ENCODE peak calls at places on chromosome 21, in seven cellular contexts. F is lower leg skin; G is A172; M is NCI-H1694; V is fibroblast of gingiva; Y is endodermal cell; D is activated CD8-positive, alpha-beta T cell treated with anti-CD3 and anti-CD28 coated beads for 36 hours. N is an unnamed sample.

GRCh38 chr21:29300547-29301138 is 1.9 kb downstream of the BACH1 start:
- DNase-seq in F (no peak), D (peak; percentile 14), Y (no peak), G (no peak), V (no peak), M (no peak), N (peak; percentile 19)

GRCh38 chr21:31363720-31364119 is 19.7 kb upstream of the TIAM1 start:
- DNase-seq in F (no peak), D (peak; percentile 35), Y (no peak), M (no peak), V (no peak), G (no peak), N (no peak)

GRCh38 chr21:42145569-42146250 is 73.2 kb upstream of the ABCG1 start:
- DNase-seq in F (peak; percentile 89), M (peak; percentile 51), G (peak; percentile 56), V (peak; percentile 48), Y (peak; percentile 83), D (peak; percentile 75), N (peak; percentile 41)

GRCh38 chr21:29228306-29228705 is 70.4 kb upstream of the BACH1 start:
- DNase-seq in G (no peak), M (no peak), F (no peak), D (no peak), V (no peak), Y (no peak), N (no peak)

GRCh38 chr21:39763282-39763970 is 18.4 kb downstream of the IGSF5 start:
- DNase-seq in M (no peak), D (no peak), V (no peak), Y (no peak), G (no peak), F (no peak), N (no peak)

GRCh38 chr21:19490481-19490880 is 1086.9 kb upstream of the TMPRSS15 start:
- DNase-seq in G (no peak), F (no peak), Y (no peak), M (no peak), D (no peak), V (no peak), N (no peak)

GRCh38 chr21:27772816-27773215 is 805.9 kb upstream of the ADAMTS5 start:
- DNase-seq in M (no peak), F (no peak), G (no peak), Y (no peak), V (peak; percentile 96), D (no peak), N (no peak)

GRCh38 chr21:25862596-25862995 is 127.8 kb downstream of the GABPA start:
- DNase-seq in D (peak; percentile 33), F (no peak), M (peak; percentile 61), G (peak; percentile 29), V (peak; percentile 31), Y (no peak), N (no peak)

GRCh38 chr21:45290948-45291612 is 3.4 kb upstream of the POFUT2 start:
- DNase-seq in Y (peak; percentile 43), M (no peak), F (peak; percentile 90), V (peak; percentile 34), G (peak; percentile 84), D (no peak), N (no peak)

GRCh38 chr21:46385846-46386725 is 62.1 kb downstream of the PCNT start:
- DNase-seq in G (no peak), F (no peak), D (no peak), Y (no peak), V (no peak), M (no peak), N (no peak)

GRCh38 chr21:33039542-33039941 is 13.8 kb downstream of the OLIG2 start:
- DNase-seq in M (peak; percentile 90), D (no peak), G (no peak), F (no peak), V (no peak), Y (no peak), N (no peak)

GRCh38 chr21:36135391-36136094 is 664 bp downstream of the CBR3 start:
- DNase-seq in M (no peak), D (peak; percentile 84), F (peak; percentile 92), Y (peak; percentile 78), V (peak; percentile 79), G (peak; percentile 80), N (peak; percentile 31)

GRCh38 chr21:42105476-42105875 is 34.4 kb downstream of the UMODL1 start:
- DNase-seq in G (no peak), F (no peak), Y (no peak), V (no peak), D (no peak), M (no peak), N (no peak)

GRCh38 chr21:18495553-18495952 is 92.0 kb upstream of the TMPRSS15 start:
- DNase-seq in G (no peak), D (no peak), F (no peak), Y (no peak), M (no peak), V (no peak), N (no peak)

GRCh38 chr21:35579520-35580293 is 480.6 kb downstream of the SETD4 start:
- DNase-seq in V (no peak), M (no peak), F (no peak), Y (no peak), D (no peak), G (no peak), N (no peak)

GRCh38 chr21:35465750-35466149 is 416.6 kb upstream of the RUNX1 start:
- DNase-seq in G (no peak), V (peak; percentile 72), F (no peak), D (no peak), Y (no peak), M (no peak), N (no peak)

GRCh38 chr21:21003701-21004100 is 5.5 kb downstream of the NCAM2 start:
- DNase-seq in G (peak; percentile 26), M (peak; percentile 85), F (no peak), D (no peak), V (peak; percentile 40), Y (peak; percentile 60), N (peak; percentile 31)

GRCh38 chr21:15521644-15522001 is 208.2 kb upstream of the USP25 start:
- DNase-seq in M (no peak), G (no peak), F (no peak), Y (no peak), V (no peak), D (no peak), N (no peak)

GRCh38 chr21:44930543-44930981 is 9.3 kb upstream of the SLX9 start:
- DNase-seq in F (no peak), D (peak; percentile 89), G (no peak), M (no peak), V (peak; percentile 12), Y (peak; percentile 58), N (no peak)

GRCh38 chr21:46436586-46436985 is 22.1 kb upstream of the DIP2A start:
- DNase-seq in M (no peak), V (no peak), G (no peak), Y (no peak), F (no peak), D (no peak), N (no peak)

GRCh38 chr21:31921079-31921478 is 48.3 kb downstream of the HUNK start:
- DNase-seq in F (no peak), V (no peak), G (peak; percentile 61), D (no peak), M (no peak), Y (no peak), N (no peak)

GRCh38 chr21:9760398-9761074 is 760.8 kb upstream of the TPTE start:
- DNase-seq in F (no peak), V (no peak), G (no peak), M (no peak), Y (no peak), D (no peak), N (no peak)

GRCh38 chr21:36788116-36788515 is 89.2 kb downstream of the SIM2 start:
- DNase-seq in V (no peak), D (no peak), G (peak; percentile 81), M (no peak), F (peak; percentile 78), Y (no peak), N (peak; percentile 6)

GRCh38 chr21:44421901-44422840 is 33.1 kb upstream of the LRRC3 start:
- DNase-seq in M (no peak), D (no peak), G (no peak), F (peak; percentile 64), Y (peak; percentile 22), V (no peak), N (no peak)

GRCh38 chr21:36487641-36488307 is 7.9 kb upstream of the CLDN14 start:
- DNase-seq in V (no peak), Y (no peak), M (no peak), G (no peak), F (no peak), D (no peak), N (peak; percentile 6)

GRCh38 chr21:28523367-28523766 is 469.3 kb downstream of the LTN1 start:
- DNase-seq in D (no peak), V (no peak), G (no peak), F (no peak), Y (no peak), M (no peak), N (no peak)

N was measured in HT-29.